ENCODE peak calls at places on chromosomes 2 and 18, in nine cellular contexts. J is Panc1, G is stomach, Z is SK-N-SH, R is HepG2, A is transverse colon, X is H1, U is sigmoid colon, L is breast epithelium. K is an unnamed sample. For H3K4me1, the result is how much of the 10 kb centered on the place peaks cover.

GRCh38 chr18:56270851-56271250 is 367.5 kb downstream of the TXNL1 start:
- DNase-seq in X (no peak), L (no peak), R (no peak), U (no peak), Z (no peak), A (no peak), J (no peak), G (no peak), K (no peak)

GRCh38 chr18:49697757-49698595 is 115.4 kb downstream of the ACAA2 start:
- DNase-seq in J (no peak), X (no peak), L (no peak), G (no peak), Z (no peak), A (no peak), U (no peak), R (no peak), K (peak)

GRCh38 chr2:167726788-167727187 is 520.6 kb downstream of the STK39 start:
- DNase-seq in U (no peak), Z (no peak), L (no peak), X (no peak), J (no peak), G (no peak), A (no peak), R (no peak), K (no peak)

GRCh38 chr2:200901459-200902072 is 12.4 kb downstream of the NIF3L1 start:
- DNase-seq in A (peak), L (peak), R (peak), U (peak), G (peak), J (peak), X (peak), Z (peak), K (no peak)

GRCh38 chr2:9392895-9393757 is 30.2 kb downstream of the ITGB1BP1 start:
- DNase-seq in J (no peak), U (peak), G (no peak), A (no peak), Z (no peak), L (no peak), X (no peak), R (no peak), K (no peak)

GRCh38 chr2:118388771-118389170 is 300.5 kb downstream of the INSIG2 start:
- DNase-seq in L (no peak), Z (no peak), U (no peak), A (no peak), G (no peak), R (no peak), X (no peak), J (no peak), K (no peak)

GRCh38 chr2:85470850-85471800 is 52.6 kb downstream of the SH2D6 start:
- DNase-seq in L (peak), X (no peak), R (peak), G (peak), U (peak), J (no peak), A (peak), Z (peak), K (no peak)

GRCh38 chr2:46876741-46877384 is 38.7 kb downstream of the MCFD2 start:
- DNase-seq in A (peak), L (no peak), R (peak), U (no peak), X (no peak), G (peak), J (peak), Z (peak), K (no peak)

GRCh38 chr2:181275643-181276070 is 181.5 kb upstream of the ITGA4 start:
- DNase-seq in G (no peak), J (no peak), Z (no peak), X (no peak), A (peak), L (no peak), R (no peak), U (no peak), K (no peak)

GRCh38 chr2:149617476-149617875 is 29.9 kb upstream of the MMADHC start:
- DNase-seq in U (no peak), J (no peak), L (no peak), G (no peak), Z (no peak), R (no peak), A (no peak), X (no peak), K (no peak)

GRCh38 chr2:102209474-102209873 is 22.7 kb downstream of the IL1RL2 start:
- DNase-seq in Z (no peak), R (peak), X (no peak), G (no peak), L (no peak), U (no peak), J (no peak), A (no peak), K (no peak)

GRCh38 chr2:128573531-128573930 is 254.9 kb upstream of the HS6ST1 start:
- DNase-seq in Z (no peak), U (peak), G (no peak), L (peak), R (no peak), A (no peak), X (no peak), J (no peak), K (no peak)

GRCh38 chr2:1935476-1935875 is 191.2 kb upstream of the PXDN start:
- DNase-seq in G (no peak), R (no peak), U (no peak), J (no peak), X (no peak), A (no peak), Z (no peak), L (no peak), K (no peak)

GRCh38 chr2:235670974-235671787 is 177.3 kb downstream of the AGAP1 start:
- DNase-seq in L (no peak), Z (no peak), G (no peak), J (no peak), R (no peak), X (no peak), U (peak), A (no peak), K (no peak)

GRCh38 chr18:6876646-6877045 is 147.1 kb downstream of the ARHGAP28 start:
- DNase-seq in Z (no peak), L (no peak), U (no peak), R (no peak), J (no peak), A (no peak), X (no peak), G (no peak), K (no peak)

GRCh38 chr2:152560163-152560562 is 157.1 kb downstream of the PRPF40A start:
- DNase-seq in Z (no peak), G (no peak), U (no peak), X (no peak), R (no peak), A (no peak), L (no peak), J (no peak), K (no peak)

GRCh38 chr2:257429-257828 is 6.4 kb downstream of the SH3YL1 start:
- DNase-seq in L (no peak), Z (no peak), X (no peak), U (no peak), G (no peak), R (no peak), A (no peak), J (no peak), K (no peak)

GRCh38 chr2:113754160-113754559 is 2.3 kb downstream of the SLC35F5 start:
- DNase-seq in X (no peak), R (no peak), A (no peak), Z (no peak), U (no peak), J (no peak), L (no peak), G (no peak), K (no peak)

GRCh38 chr18:79580481-79581171 is 99.0 kb upstream of the CTDP1 start:
- DNase-seq in L (no peak), G (no peak), Z (no peak), X (no peak), R (no peak), U (peak), J (no peak), A (peak), K (no peak)

GRCh38 chr2:241857572-241858121 is 1.0 kb downstream of the PDCD1 start:
- DNase-seq in L (no peak), A (no peak), G (no peak), U (peak), X (no peak), J (no peak), Z (peak), R (no peak), K (no peak)

GRCh38 chr2:241855888-241856422 is 2.7 kb downstream of the PDCD1 start:
- DNase-seq in X (no peak), Z (peak), L (no peak), G (no peak), U (peak), J (no peak), A (no peak), R (no peak), K (no peak)

GRCh38 chr2:241855245-241855887 is 3.3 kb downstream of the PDCD1 start:
- DNase-seq in U (peak), R (no peak), L (no peak), A (no peak), G (no peak), Z (peak), J (no peak), X (no peak), K (no peak)

GRCh38 chr2:241858206-241859016 is at the start of gene PDCD1:
- DNase-seq in X (no peak), L (no peak), R (peak), A (peak), J (no peak), U (peak), G (peak), Z (peak), K (no peak)

DNA sequence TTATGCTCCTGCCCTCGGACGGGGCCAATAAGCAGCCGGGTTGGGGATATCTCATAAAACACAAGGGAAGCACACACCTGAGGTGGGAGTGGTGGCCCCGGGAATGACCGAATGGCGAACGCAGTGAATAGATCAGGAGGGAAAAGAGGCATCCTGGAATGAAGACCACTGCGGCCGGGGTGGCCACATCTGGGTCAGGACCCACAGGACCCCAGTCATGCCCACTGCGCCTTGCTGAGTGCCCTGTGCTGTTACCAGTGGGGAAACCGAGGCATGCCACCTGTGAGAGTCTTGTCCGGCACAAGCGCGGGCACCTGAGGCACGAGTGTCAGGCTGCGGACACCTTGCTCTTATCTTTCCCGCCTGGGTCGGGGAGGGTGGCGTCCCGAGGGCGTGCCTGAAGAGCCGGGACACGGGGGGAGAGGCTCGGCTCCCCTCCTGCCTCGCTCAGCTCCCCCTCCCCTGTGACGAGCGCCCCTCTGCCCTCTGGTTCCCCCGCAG is 1.6 kb downstream of the PDCD1 start:
- DNase-seq in G (no peak), L (no peak), R (no peak), Z (peak), A (no peak), X (no peak), U (peak), J (no peak), K (no peak)
- H3K4me1 ChIP-seq in G (under half), L (under half), R (under half), Z (under half), A (under half), X (under half), U (under half), J (under half), K (under half)

GRCh38 chr18:36772339-36772738 is 56.5 kb downstream of the TPGS2 start:
- DNase-seq in J (no peak), X (no peak), G (no peak), A (no peak), Z (no peak), L (no peak), U (no peak), R (no peak), K (no peak)
- TF ChIP-seq CTCF in J (no peak), X (no peak), G (no peak), A (no peak), Z (no peak), L (no peak), U (no peak), R (no peak), K (no peak)

GRCh38 chr18:21914739-21915319 is 174.2 kb downstream of the MIB1 start:
- DNase-seq in X (no peak), L (no peak), G (no peak), U (no peak), J (no peak), A (peak), R (peak), Z (peak), K (no peak)

GRCh38 chr18:21912339-21913239 is 172.0 kb downstream of the MIB1 start:
- DNase-seq in R (no peak), L (no peak), X (no peak), J (no peak), Z (no peak), G (no peak), U (no peak), A (no peak), K (no peak)

GRCh38 chr18:21907451-21907850 is 166.9 kb downstream of the MIB1 start:
- DNase-seq in J (no peak), R (no peak), X (no peak), A (no peak), L (no peak), U (no peak), G (no peak), Z (no peak), K (no peak)

GRCh38 chr18:21911551-21911950 is 171.0 kb downstream of the MIB1 start:
- DNase-seq in J (no peak), L (no peak), G (no peak), U (no peak), A (no peak), Z (no peak), R (no peak), X (no peak), K (no peak)

DNA sequence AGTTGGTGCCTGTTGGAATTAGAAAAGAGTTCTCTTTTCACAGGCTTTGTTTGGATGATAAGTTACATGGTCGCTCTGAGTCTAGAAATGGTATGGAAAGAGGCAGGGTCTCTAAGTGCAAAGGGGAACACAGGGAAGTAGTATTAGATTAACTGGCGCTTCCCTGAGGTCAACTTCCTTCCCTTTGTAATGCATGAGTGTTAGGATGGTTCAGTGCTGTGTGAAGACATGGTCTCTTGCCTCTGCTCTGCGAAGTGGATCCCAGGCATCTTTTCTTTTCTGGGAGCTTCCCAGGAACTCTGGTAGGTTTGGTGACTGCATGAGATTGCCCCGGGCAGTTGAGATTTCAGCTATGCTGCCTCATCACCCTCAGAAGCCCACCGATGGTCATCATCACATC is 170.3 kb downstream of the MIB1 start:
- DNase-seq in X (no peak), R (no peak), Z (no peak), J (no peak), U (no peak), A (no peak), L (no peak), G (no peak), K (no peak)
- TF ChIP-seq POLR2AphosphoS5 in X (peak), R (no peak), Z (no peak), J (no peak), U (no peak), A (no peak), L (no peak), G (no peak), K (no peak)

GRCh38 chr2:197088694-197089093 is 162.2 kb upstream of the PGAP1 start:
- DNase-seq in L (no peak), J (no peak), A (no peak), G (no peak), R (no peak), U (no peak), X (no peak), Z (no peak), K (no peak)
- H3K4me1 ChIP-seq in L (under half), J (under half), A (under half), G (under half), R (under half), U (under half), X (under half), Z (under half), K (under half)

GRCh38 chr2:171557363-171557762 is 35.1 kb downstream of the CYBRD1 start:
- DNase-seq in R (no peak), J (no peak), X (no peak), Z (no peak), U (no peak), A (no peak), G (no peak), L (no peak), K (no peak)
- TF ChIP-seq CTCF in R (no peak), J (no peak), X (no peak), Z (no peak), U (no peak), A (no peak), G (no peak), L (no peak), K (no peak)

GRCh38 chr18:54848121-54848520 is 19.8 kb downstream of the RAB27B start:
- DNase-seq in G (no peak), U (no peak), A (no peak), Z (no peak), L (no peak), J (no peak), R (no peak), X (no peak), K (no peak)
- TF ChIP-seq POLR2AphosphoS5 in G (no peak), U (no peak), A (no peak), Z (no peak), L (no peak), J (no peak), R (no peak), X (no peak), K (no peak)

DNA sequence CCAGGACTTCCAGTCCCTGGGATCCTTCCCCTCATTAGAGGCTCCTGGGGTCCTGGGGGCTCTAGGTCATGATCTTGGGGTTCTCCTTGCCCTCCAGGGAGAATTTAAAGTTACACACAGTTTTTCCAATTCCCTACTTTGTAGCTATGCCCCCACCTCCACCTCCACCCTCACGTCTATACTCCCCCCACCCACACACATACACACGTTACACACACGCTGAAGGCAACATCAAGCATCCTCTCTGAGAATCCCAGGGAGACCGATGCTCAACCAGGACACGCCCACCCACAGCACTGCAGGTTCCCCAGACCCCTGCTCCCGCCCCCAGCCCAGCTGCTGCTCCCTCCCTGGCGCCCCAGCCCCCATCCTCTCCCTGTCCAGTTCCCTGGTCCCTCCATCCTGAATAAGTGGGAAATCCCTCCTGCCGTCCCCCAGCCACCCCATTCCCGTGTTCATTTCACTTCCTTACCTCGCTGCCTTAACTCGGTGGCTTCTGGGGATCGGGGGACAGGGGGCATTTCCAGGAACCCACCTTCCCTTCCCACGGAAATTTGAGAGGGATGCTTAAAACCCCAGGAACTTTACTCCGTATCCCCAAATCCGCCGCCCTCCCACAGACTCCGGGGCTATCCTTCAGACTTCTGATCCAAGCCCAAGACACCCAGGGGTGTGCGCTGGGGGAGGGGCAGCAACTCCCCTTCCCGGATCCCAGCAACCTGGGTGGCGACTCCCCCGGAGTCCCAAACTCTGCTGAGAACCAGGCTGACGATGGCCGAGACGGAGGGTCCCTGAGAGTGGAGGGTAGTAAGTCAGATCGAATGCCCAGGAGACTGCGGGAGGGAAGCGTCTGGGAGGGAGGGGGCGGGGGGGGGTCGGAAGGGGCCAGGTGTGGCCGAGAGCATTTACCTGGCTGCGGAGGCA is 6.7 kb upstream of the TNS1 start:
- DNase-seq in Z (peak), G (no peak), R (no peak), U (no peak), A (no peak), J (no peak), L (no peak), X (no peak), K (no peak)
- H3K4me1 ChIP-seq in Z (half or more), G (under half), R (under half), U (under half), A (under half), J (under half), L (under half), X (under half), K (half or more)

GRCh38 chr2:30807249-30807648 is at the start of gene CAPN13:
- DNase-seq in Z (no peak), G (peak), L (peak), X (peak), A (peak), R (no peak), J (no peak), U (no peak), K (peak)
- TF ChIP-seq CTCF in Z (no peak), G (peak), L (no peak), X (peak), A (no peak), R (no peak), J (no peak), U (no peak), K (no peak)